ENCODE peak calls at places on chromosomes 1 and 21, in five cellular contexts. D, X, I, A and T are unnamed samples.
A peak's percentile ranks its signal among the peaks of the same experiment; 100 is the strongest.

GRCh38 chr1:55468438-55468837 is 253.3 kb upstream of the USP24 start:
- DNase-seq in D (no peak), X (no peak), A (no peak), I (no peak), T (no peak)

GRCh38 chr21:25461730-25462129 is 145.6 kb downstream of the MRPL39 start:
- DNase-seq in I (no peak), D (no peak), X (no peak), A (no peak), T (no peak)

GRCh38 chr21:29152936-29153335 is 22.5 kb downstream of the MAP3K7CL start:
- DNase-seq in D (no peak), A (no peak), X (no peak), I (no peak), T (no peak)

GRCh38 chr1:235821361-235821981 is 45.2 kb downstream of the LYST start:
- DNase-seq in X (peak; percentile 79), A (no peak), I (no peak), D (peak; percentile 70), T (no peak)

GRCh38 chr1:118364882-118365281 is 179.9 kb upstream of the SPAG17 start:
- DNase-seq in I (no peak), X (no peak), A (no peak), D (no peak), T (no peak)

GRCh38 chr1:223712184-223712855 is at the start of gene CAPN2:
- DNase-seq in A (no peak), D (peak; percentile 84), X (peak; percentile 86), I (peak; percentile 78), T (no peak)

GRCh38 chr1:61215676-61216289 is 133.4 kb downstream of the NFIA start:
- DNase-seq in X (no peak), D (no peak), A (no peak), I (no peak), T (no peak)

GRCh38 chr1:215056584-215056983 is 26.0 kb upstream of the KCNK2 start:
- DNase-seq in A (no peak), D (peak; percentile 60), X (no peak), I (no peak), T (no peak)

GRCh38 chr1:205141236-205142104 is 19.7 kb upstream of the RBBP5 start:
- DNase-seq in A (peak; percentile 47), D (peak; percentile 91), I (peak; percentile 54), X (peak; percentile 82), T (peak; percentile 85)